ENCODE peak calls at places on chromosome 19, in six cellular contexts. U is A673; K is Peyer's patch; Y is pancreas; F is tibial nerve; A is CD4-positive, CD25-positive, alpha-beta regulatory T cell. X is an unnamed sample.

GRCh38 chr19:54014920-54015560 is 23.6 kb downstream of the CACNG6 start:
- DNase-seq in U (peak; percentile 88), K (no peak), Y (no peak), F (no peak), A (no peak), X (no peak)

GRCh38 chr19:55909801-55910200 is 22.3 kb downstream of the NLRP13 start:
- DNase-seq in U (no peak), K (no peak), Y (no peak), F (no peak), A (no peak), X (no peak)

GRCh38 chr19:4369888-4370260 is 26.5 kb downstream of the MPND start:
- DNase-seq in U (peak; percentile 48), K (no peak), Y (no peak), F (no peak), A (peak; percentile 69), X (no peak)

GRCh38 chr19:5987077-5987818 is 9.3 kb upstream of the RANBP3 start:
- DNase-seq in U (peak; percentile 83), K (peak; percentile 77), Y (peak; percentile 85), F (peak; percentile 79), A (peak; percentile 68), X (peak; percentile 84)

GRCh38 chr19:2809387-2810140 is 10.1 kb upstream of the ZNF554 start:
- DNase-seq in U (no peak), K (peak; percentile 37), Y (no peak), F (no peak), A (no peak), X (no peak)

GRCh38 chr19:18346091-18346490 is 5.7 kb downstream of the PGPEP1 start:
- DNase-seq in U (peak; percentile 57), K (no peak), Y (no peak), F (no peak), A (no peak), X (peak; percentile 76)

GRCh38 chr19:8609210-8610040 is 1.1 kb downstream of the ADAMTS10 start:
- DNase-seq in U (peak; percentile 70), K (no peak), Y (no peak), F (no peak), A (no peak), X (no peak)

GRCh38 chr19:50568321-50569022 is at the start of gene LRRC4B:
- DNase-seq in U (peak; percentile 70), K (no peak), Y (no peak), F (no peak), A (no peak), X (no peak)

GRCh38 chr19:54337858-54338230 is 1.1 kb downstream of the LILRA4 start:
- DNase-seq in U (no peak), K (no peak), Y (no peak), F (no peak), A (no peak), X (no peak)

GRCh38 chr19:19900124-19900523 is 622 bp upstream of the ZNF93 start:
- DNase-seq in U (peak; percentile 24), K (no peak), Y (no peak), F (no peak), A (no peak), X (peak; percentile 70)

GRCh38 chr19:53865918-53866696 is 1.6 kb upstream of the MYADM start:
- DNase-seq in U (peak; percentile 57), K (peak; percentile 84), Y (peak; percentile 75), F (no peak), A (peak; percentile 59), X (peak; percentile 63)

GRCh38 chr19:53969366-53969765 is 6.6 kb downstream of the CACNG8 start:
- DNase-seq in U (no peak), K (no peak), Y (no peak), F (no peak), A (no peak), X (no peak)

GRCh38 chr19:48642862-48643261 is 3.1 kb downstream of the CA11 start:
- DNase-seq in U (no peak), K (no peak), Y (no peak), F (no peak), A (no peak), X (no peak)

GRCh38 chr19:30870861-30871260 is 478.4 kb downstream of the TSHZ3 start:
- DNase-seq in U (peak; percentile 58), K (no peak), Y (no peak), F (no peak), A (no peak), X (peak; percentile 54)

GRCh38 chr19:51651216-51651846 is 4.7 kb upstream of the SIGLEC14 start:
- DNase-seq in U (no peak), K (no peak), Y (no peak), F (no peak), A (no peak), X (no peak)

GRCh38 chr19:9823816-9824215 is 3.9 kb upstream of the UBL5 start:
- DNase-seq in U (no peak), K (no peak), Y (no peak), F (no peak), A (no peak), X (no peak)

GRCh38 chr19:9827325-9828238 is at the start of gene UBL5:
- DNase-seq in U (peak; percentile 94), K (peak; percentile 93), Y (peak; percentile 87), F (peak; percentile 85), A (peak; percentile 89), X (peak; percentile 89)

GRCh38 chr19:9834302-9834725 is 804 bp upstream of the PIN1 start:
- DNase-seq in U (no peak), K (no peak), Y (no peak), F (no peak), A (no peak), X (no peak)

DNA sequence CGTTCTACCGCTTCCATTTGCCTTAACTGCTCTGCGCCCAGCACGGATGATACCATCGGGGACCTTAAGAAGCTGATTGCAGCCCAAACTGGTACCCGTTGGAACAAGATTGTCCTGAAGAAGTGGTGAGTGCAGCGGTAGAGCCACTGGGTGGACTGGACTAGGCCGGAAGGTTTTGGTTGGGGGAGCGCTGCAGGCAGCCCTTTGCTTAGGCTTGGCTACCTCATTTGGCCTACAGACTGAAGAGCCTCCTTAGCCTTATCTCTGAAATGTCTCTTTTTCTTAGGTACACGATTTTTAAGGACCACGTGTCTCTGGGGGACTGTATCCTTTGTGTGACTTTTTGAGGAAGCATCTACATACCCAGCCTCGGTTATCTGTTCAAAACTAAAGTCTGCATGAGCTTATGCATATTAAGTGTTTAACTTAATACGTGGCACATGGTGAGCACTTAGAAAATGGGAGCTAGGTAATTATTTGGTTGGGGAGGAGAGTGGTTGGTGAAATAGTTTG is 889 bp downstream of the UBL5 start:
- DNase-seq in U (no peak), K (no peak), Y (no peak), F (no peak), A (no peak), X (no peak)
- H3K27ac ChIP-seq in U (peak overlapping the region; percentile 67), K (no peak overlapping the region), Y (no peak overlapping the region), F (no peak overlapping the region), A (no peak overlapping the region), X (no peak overlapping the region)

DNA sequence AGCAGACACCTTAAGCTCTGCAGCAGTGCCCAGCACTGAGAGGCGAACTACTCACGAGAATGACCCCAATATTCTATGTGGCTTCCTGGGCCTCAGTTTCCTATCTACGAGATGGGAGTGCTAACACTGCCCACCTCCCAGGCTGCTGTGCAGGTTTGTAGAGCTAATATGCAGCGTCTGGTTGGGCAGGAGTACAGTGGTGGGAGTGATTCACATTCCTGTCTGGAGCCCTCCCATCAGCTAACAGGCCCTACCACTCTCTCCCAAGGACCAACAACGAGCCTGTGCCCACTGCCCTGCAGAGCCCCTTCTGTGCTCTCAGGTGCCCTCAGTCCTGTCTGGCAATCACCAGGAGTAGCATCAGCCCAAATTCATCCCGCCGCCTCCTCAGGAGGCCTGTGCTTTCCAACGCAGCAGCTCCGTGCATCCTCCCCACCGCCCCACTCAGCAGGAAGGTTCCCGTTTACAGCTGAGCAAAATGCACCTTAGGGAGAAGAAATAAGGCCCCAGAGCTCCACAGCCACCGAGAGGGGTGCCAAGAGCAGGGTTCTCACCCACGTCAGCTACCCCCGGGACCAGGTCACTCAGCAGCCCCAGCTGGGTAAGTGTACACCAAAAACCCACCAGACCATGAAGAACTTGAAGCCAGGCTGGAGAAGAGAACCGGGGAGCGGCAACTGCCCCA is 6.6 kb downstream of the AKT2 start:
- DNase-seq in U (no peak), K (no peak), Y (no peak), F (no peak), A (no peak), X (no peak)
- H3K4me1 ChIP-seq in U (peaks cover 51% of the 10 kb centered on the region), K (peaks cover 31% of the 10 kb centered on the region), Y (peaks cover 27% of the 10 kb centered on the region), F (peaks cover 75% of the 10 kb centered on the region), A (peaks cover 67% of the 10 kb centered on the region), X (peaks cover 9% of the 10 kb centered on the region)

DNA sequence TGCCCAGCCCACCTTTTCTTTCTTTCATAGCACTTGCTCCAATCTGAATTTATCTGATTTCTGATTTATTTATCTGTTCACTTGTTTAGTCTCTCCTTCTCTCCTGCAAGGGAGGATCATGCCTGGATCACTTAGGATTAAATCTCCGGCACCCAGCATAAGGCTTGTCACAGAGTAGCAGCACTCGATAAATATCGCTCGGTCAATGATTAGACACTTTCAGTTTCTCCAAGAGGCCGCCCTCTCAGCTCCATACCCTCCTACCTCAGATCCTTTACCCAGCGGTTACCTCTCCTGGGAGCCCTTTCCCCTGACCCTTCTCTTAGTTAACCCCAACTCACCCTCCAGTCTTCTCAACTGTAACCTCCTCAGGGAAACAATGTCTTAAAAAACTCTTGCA is 1.4 kb downstream of the CLIP3 start:
- DNase-seq in U (no peak), K (no peak), Y (no peak), F (no peak), A (no peak), X (no peak)
- H3K27ac ChIP-seq in U (no peak overlapping the region), K (no peak overlapping the region), Y (no peak overlapping the region), F (no peak overlapping the region), A (no peak overlapping the region), X (no peak overlapping the region)

DNA sequence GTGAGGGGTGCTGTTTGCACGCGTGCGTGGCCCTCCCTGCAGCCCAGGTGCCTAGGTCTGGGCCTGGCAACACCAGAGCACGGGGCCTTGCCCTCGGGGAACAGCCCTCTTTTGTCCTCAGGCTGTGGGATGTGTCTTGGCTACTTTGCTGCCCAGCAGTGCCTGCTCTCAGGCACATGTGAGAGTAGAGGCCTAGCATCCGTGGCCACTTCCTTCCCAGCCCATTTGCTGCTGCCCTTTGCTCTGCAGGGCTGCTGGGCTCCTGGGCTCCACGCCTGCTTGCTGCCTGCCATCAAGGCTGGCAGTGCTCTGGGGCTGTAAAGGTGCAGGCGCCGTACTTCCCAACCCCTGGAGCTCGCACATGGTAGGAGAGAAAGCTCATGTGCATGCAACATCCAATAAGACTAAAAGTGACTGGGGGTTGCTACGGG is 46.6 kb downstream of the CAPN12 start:
- DNase-seq in U (no peak), K (peak; percentile 75), Y (no peak), F (no peak), A (no peak), X (no peak)
- H3K4me1 ChIP-seq in U (peaks cover 14% of the 10 kb centered on the region), K (peaks cover 46% of the 10 kb centered on the region), Y (peaks cover 5% of the 10 kb centered on the region), F (peaks cover 100% of the 10 kb centered on the region), A (peaks cover 65% of the 10 kb centered on the region), X (peaks cover 37% of the 10 kb centered on the region)

GRCh38 chr19:45780448-45781281 is 1.6 kb downstream of the DMPK start:
- DNase-seq in U (no peak), K (peak; percentile 47), Y (no peak), F (no peak), A (no peak), X (no peak)
- H3K27ac ChIP-seq in U (no peak overlapping the region), K (peak overlapping the region; percentile 76), Y (peak overlapping the region; percentile 90), F (no peak overlapping the region), A (no peak overlapping the region), X (peak overlapping the region; percentile 99)

GRCh38 chr19:15253076-15253475 is 20.8 kb upstream of the EPHX3 start:
- DNase-seq in U (no peak), K (no peak), Y (no peak), F (no peak), A (no peak), X (no peak)
- H3K4me1 ChIP-seq in U (peaks cover 21% of the 10 kb centered on the region), K (peaks cover 8% of the 10 kb centered on the region), Y (no peaks in the 10 kb centered on the region), F (peaks cover 49% of the 10 kb centered on the region), A (no peaks in the 10 kb centered on the region), X (peaks cover 50% of the 10 kb centered on the region)

X was measured in SJCRH30.